ENCODE peak calls at places on chromosomes 3 and 15, in nine cellular contexts. One of them, this sample, is unnamed.

GRCh38 chr3:141643391-141643790 is 94.7 kb upstream of the RNF7 start:
- DNase-seq in GM13976: no peak
- DNase-seq in NCI-H1436 treated with DMSO at 0.1 percent for 48 hours: no peak
- DNase-seq in activated T-helper 1 cell treated with Interleukin-2 at 50 U/mL for 16 hours: no peak
- DNase-seq in stimulated activated CD4-positive, alpha-beta T cell treated with anti-CD3 and anti-CD28 coated beads, Interleukin-12 subunit alpha, Interleukin-12 subunit beta, amount 100 ng/mL, for 24 hours: no peak
- DNase-seq in activated T-cell treated with anti-CD3 and anti-CD28 coated beads for 48 hours: no peak
- DNase-seq in activated gamma-delta T cell treated with Interleukin-2 at 50 U/mL for 16 hours: no peak
- DNase-seq in RPMI7951: no peak
- DNase-seq in neuronal stem cell: no peak
- DNase-seq in this sample: no peak

GRCh38 chr3:87436781-87437543 is 160.6 kb upstream of the POU1F1 start:
- DNase-seq in GM13976: no peak
- DNase-seq in NCI-H1436 treated with DMSO at 0.1 percent for 48 hours: no peak
- DNase-seq in activated T-helper 1 cell treated with Interleukin-2 at 50 U/mL for 16 hours: no peak
- DNase-seq in stimulated activated CD4-positive, alpha-beta T cell treated with anti-CD3 and anti-CD28 coated beads, Interleukin-12 subunit alpha, Interleukin-12 subunit beta, amount 100 ng/mL, for 24 hours: no peak
- DNase-seq in activated T-cell treated with anti-CD3 and anti-CD28 coated beads for 48 hours: no peak
- DNase-seq in activated gamma-delta T cell treated with Interleukin-2 at 50 U/mL for 16 hours: no peak
- DNase-seq in RPMI7951: no peak
- DNase-seq in neuronal stem cell: no peak
- DNase-seq in this sample: no peak

GRCh38 chr15:49686626-49687025 is 65.8 kb downstream of the DTWD1 start:
- DNase-seq in GM13976: no peak
- DNase-seq in NCI-H1436 treated with DMSO at 0.1 percent for 48 hours: no peak
- DNase-seq in activated T-helper 1 cell treated with Interleukin-2 at 50 U/mL for 16 hours: no peak
- DNase-seq in stimulated activated CD4-positive, alpha-beta T cell treated with anti-CD3 and anti-CD28 coated beads, Interleukin-12 subunit alpha, Interleukin-12 subunit beta, amount 100 ng/mL, for 24 hours: no peak
- DNase-seq in activated T-cell treated with anti-CD3 and anti-CD28 coated beads for 48 hours: no peak
- DNase-seq in activated gamma-delta T cell treated with Interleukin-2 at 50 U/mL for 16 hours: no peak
- DNase-seq in RPMI7951: peak; percentile 65
- DNase-seq in neuronal stem cell: no peak
- DNase-seq in this sample: no peak

GRCh38 chr15:31303434-31304073 is 23.1 kb upstream of the KLF13 start:
- DNase-seq in GM13976: no peak
- DNase-seq in NCI-H1436 treated with DMSO at 0.1 percent for 48 hours: no peak
- DNase-seq in activated T-helper 1 cell treated with Interleukin-2 at 50 U/mL for 16 hours: no peak
- DNase-seq in stimulated activated CD4-positive, alpha-beta T cell treated with anti-CD3 and anti-CD28 coated beads, Interleukin-12 subunit alpha, Interleukin-12 subunit beta, amount 100 ng/mL, for 24 hours: peak; percentile 17
- DNase-seq in activated T-cell treated with anti-CD3 and anti-CD28 coated beads for 48 hours: no peak
- DNase-seq in activated gamma-delta T cell treated with Interleukin-2 at 50 U/mL for 16 hours: no peak
- DNase-seq in RPMI7951: no peak
- DNase-seq in neuronal stem cell: no peak
- DNase-seq in this sample: no peak

GRCh38 chr3:16338999-16339398 is 74.0 kb downstream of the OXNAD1 start:
- DNase-seq in GM13976: no peak
- DNase-seq in NCI-H1436 treated with DMSO at 0.1 percent for 48 hours: no peak
- DNase-seq in activated T-helper 1 cell treated with Interleukin-2 at 50 U/mL for 16 hours: no peak
- DNase-seq in stimulated activated CD4-positive, alpha-beta T cell treated with anti-CD3 and anti-CD28 coated beads, Interleukin-12 subunit alpha, Interleukin-12 subunit beta, amount 100 ng/mL, for 24 hours: no peak
- DNase-seq in activated T-cell treated with anti-CD3 and anti-CD28 coated beads for 48 hours: no peak
- DNase-seq in activated gamma-delta T cell treated with Interleukin-2 at 50 U/mL for 16 hours: no peak
- DNase-seq in RPMI7951: peak; percentile 98
- DNase-seq in neuronal stem cell: no peak
- DNase-seq in this sample: no peak

GRCh38 chr3:160784853-160785252 is 28.8 kb downstream of the PPM1L start:
- DNase-seq in GM13976: no peak
- DNase-seq in NCI-H1436 treated with DMSO at 0.1 percent for 48 hours: no peak
- DNase-seq in activated T-helper 1 cell treated with Interleukin-2 at 50 U/mL for 16 hours: no peak
- DNase-seq in stimulated activated CD4-positive, alpha-beta T cell treated with anti-CD3 and anti-CD28 coated beads, Interleukin-12 subunit alpha, Interleukin-12 subunit beta, amount 100 ng/mL, for 24 hours: no peak
- DNase-seq in activated T-cell treated with anti-CD3 and anti-CD28 coated beads for 48 hours: no peak
- DNase-seq in activated gamma-delta T cell treated with Interleukin-2 at 50 U/mL for 16 hours: no peak
- DNase-seq in RPMI7951: no peak
- DNase-seq in neuronal stem cell: no peak
- DNase-seq in this sample: no peak

GRCh38 chr3:174125267-174125844 is 727.8 kb downstream of the NLGN1 start:
- DNase-seq in GM13976: peak; percentile 13
- DNase-seq in NCI-H1436 treated with DMSO at 0.1 percent for 48 hours: peak; percentile 29
- DNase-seq in activated T-helper 1 cell treated with Interleukin-2 at 50 U/mL for 16 hours: no peak
- DNase-seq in stimulated activated CD4-positive, alpha-beta T cell treated with anti-CD3 and anti-CD28 coated beads, Interleukin-12 subunit alpha, Interleukin-12 subunit beta, amount 100 ng/mL, for 24 hours: no peak
- DNase-seq in activated T-cell treated with anti-CD3 and anti-CD28 coated beads for 48 hours: no peak
- DNase-seq in activated gamma-delta T cell treated with Interleukin-2 at 50 U/mL for 16 hours: no peak
- DNase-seq in RPMI7951: no peak
- DNase-seq in neuronal stem cell: no peak
- DNase-seq in this sample: no peak

GRCh38 chr3:79041621-79042020 is 726.2 kb downstream of the ROBO1 start:
- DNase-seq in GM13976: no peak
- DNase-seq in NCI-H1436 treated with DMSO at 0.1 percent for 48 hours: no peak
- DNase-seq in activated T-helper 1 cell treated with Interleukin-2 at 50 U/mL for 16 hours: no peak
- DNase-seq in stimulated activated CD4-positive, alpha-beta T cell treated with anti-CD3 and anti-CD28 coated beads, Interleukin-12 subunit alpha, Interleukin-12 subunit beta, amount 100 ng/mL, for 24 hours: no peak
- DNase-seq in activated T-cell treated with anti-CD3 and anti-CD28 coated beads for 48 hours: no peak
- DNase-seq in activated gamma-delta T cell treated with Interleukin-2 at 50 U/mL for 16 hours: no peak
- DNase-seq in RPMI7951: no peak
- DNase-seq in neuronal stem cell: no peak
- DNase-seq in this sample: no peak

GRCh38 chr15:90862487-90862886 is 5.9 kb upstream of the FURIN start:
- DNase-seq in GM13976: no peak
- DNase-seq in NCI-H1436 treated with DMSO at 0.1 percent for 48 hours: no peak
- DNase-seq in activated T-helper 1 cell treated with Interleukin-2 at 50 U/mL for 16 hours: no peak
- DNase-seq in stimulated activated CD4-positive, alpha-beta T cell treated with anti-CD3 and anti-CD28 coated beads, Interleukin-12 subunit alpha, Interleukin-12 subunit beta, amount 100 ng/mL, for 24 hours: no peak
- DNase-seq in activated T-cell treated with anti-CD3 and anti-CD28 coated beads for 48 hours: no peak
- DNase-seq in activated gamma-delta T cell treated with Interleukin-2 at 50 U/mL for 16 hours: no peak
- DNase-seq in RPMI7951: no peak
- DNase-seq in neuronal stem cell: no peak
- DNase-seq in this sample: no peak

GRCh38 chr3:183534249-183534648 is 21.3 kb downstream of the KLHL6 start:
- DNase-seq in GM13976: no peak
- DNase-seq in NCI-H1436 treated with DMSO at 0.1 percent for 48 hours: no peak
- DNase-seq in activated T-helper 1 cell treated with Interleukin-2 at 50 U/mL for 16 hours: no peak
- DNase-seq in stimulated activated CD4-positive, alpha-beta T cell treated with anti-CD3 and anti-CD28 coated beads, Interleukin-12 subunit alpha, Interleukin-12 subunit beta, amount 100 ng/mL, for 24 hours: no peak
- DNase-seq in activated T-cell treated with anti-CD3 and anti-CD28 coated beads for 48 hours: no peak
- DNase-seq in activated gamma-delta T cell treated with Interleukin-2 at 50 U/mL for 16 hours: no peak
- DNase-seq in RPMI7951: no peak
- DNase-seq in neuronal stem cell: no peak
- DNase-seq in this sample: no peak

GRCh38 chr15:52351206-52351907 is 55.8 kb upstream of the MYO5C start:
- DNase-seq in GM13976: no peak
- DNase-seq in NCI-H1436 treated with DMSO at 0.1 percent for 48 hours: no peak
- DNase-seq in activated T-helper 1 cell treated with Interleukin-2 at 50 U/mL for 16 hours: no peak
- DNase-seq in stimulated activated CD4-positive, alpha-beta T cell treated with anti-CD3 and anti-CD28 coated beads, Interleukin-12 subunit alpha, Interleukin-12 subunit beta, amount 100 ng/mL, for 24 hours: no peak
- DNase-seq in activated T-cell treated with anti-CD3 and anti-CD28 coated beads for 48 hours: no peak
- DNase-seq in activated gamma-delta T cell treated with Interleukin-2 at 50 U/mL for 16 hours: no peak
- DNase-seq in RPMI7951: no peak
- DNase-seq in neuronal stem cell: no peak
- DNase-seq in this sample: no peak

GRCh38 chr3:57557088-57557537 is 1.0 kb downstream of the PDE12 start:
- DNase-seq in GM13976: peak; percentile 62
- DNase-seq in NCI-H1436 treated with DMSO at 0.1 percent for 48 hours: no peak
- DNase-seq in activated T-helper 1 cell treated with Interleukin-2 at 50 U/mL for 16 hours: peak; percentile 18
- DNase-seq in stimulated activated CD4-positive, alpha-beta T cell treated with anti-CD3 and anti-CD28 coated beads, Interleukin-12 subunit alpha, Interleukin-12 subunit beta, amount 100 ng/mL, for 24 hours: peak; percentile 22
- DNase-seq in activated T-cell treated with anti-CD3 and anti-CD28 coated beads for 48 hours: peak; percentile 37
- DNase-seq in activated gamma-delta T cell treated with Interleukin-2 at 50 U/mL for 16 hours: peak; percentile 26
- DNase-seq in RPMI7951: peak; percentile 55
- DNase-seq in neuronal stem cell: peak; percentile 9
- DNase-seq in this sample: no peak

GRCh38 chr3:113054552-113054951 is 63.8 kb downstream of the GTPBP8 start:
- DNase-seq in GM13976: no peak
- DNase-seq in NCI-H1436 treated with DMSO at 0.1 percent for 48 hours: no peak
- DNase-seq in activated T-helper 1 cell treated with Interleukin-2 at 50 U/mL for 16 hours: no peak
- DNase-seq in stimulated activated CD4-positive, alpha-beta T cell treated with anti-CD3 and anti-CD28 coated beads, Interleukin-12 subunit alpha, Interleukin-12 subunit beta, amount 100 ng/mL, for 24 hours: no peak
- DNase-seq in activated T-cell treated with anti-CD3 and anti-CD28 coated beads for 48 hours: no peak
- DNase-seq in activated gamma-delta T cell treated with Interleukin-2 at 50 U/mL for 16 hours: no peak
- DNase-seq in RPMI7951: peak; percentile 18
- DNase-seq in neuronal stem cell: no peak
- DNase-seq in this sample: no peak

GRCh38 chr3:143330316-143330868 is 210.8 kb downstream of the CHST2 start:
- DNase-seq in GM13976: no peak
- DNase-seq in NCI-H1436 treated with DMSO at 0.1 percent for 48 hours: no peak
- DNase-seq in activated T-helper 1 cell treated with Interleukin-2 at 50 U/mL for 16 hours: no peak
- DNase-seq in stimulated activated CD4-positive, alpha-beta T cell treated with anti-CD3 and anti-CD28 coated beads, Interleukin-12 subunit alpha, Interleukin-12 subunit beta, amount 100 ng/mL, for 24 hours: no peak
- DNase-seq in activated T-cell treated with anti-CD3 and anti-CD28 coated beads for 48 hours: no peak
- DNase-seq in activated gamma-delta T cell treated with Interleukin-2 at 50 U/mL for 16 hours: no peak
- DNase-seq in RPMI7951: no peak
- DNase-seq in neuronal stem cell: no peak
- DNase-seq in this sample: no peak

GRCh38 chr3:1093216-1093615 is 392 bp downstream of the CNTN6 start:
- DNase-seq in GM13976: no peak
- DNase-seq in NCI-H1436 treated with DMSO at 0.1 percent for 48 hours: no peak
- DNase-seq in activated T-helper 1 cell treated with Interleukin-2 at 50 U/mL for 16 hours: no peak
- DNase-seq in stimulated activated CD4-positive, alpha-beta T cell treated with anti-CD3 and anti-CD28 coated beads, Interleukin-12 subunit alpha, Interleukin-12 subunit beta, amount 100 ng/mL, for 24 hours: no peak
- DNase-seq in activated T-cell treated with anti-CD3 and anti-CD28 coated beads for 48 hours: no peak
- DNase-seq in activated gamma-delta T cell treated with Interleukin-2 at 50 U/mL for 16 hours: no peak
- DNase-seq in RPMI7951: no peak
- DNase-seq in neuronal stem cell: no peak
- DNase-seq in this sample: no peak

GRCh38 chr15:66405007-66405406 is 18.3 kb downstream of the MAP2K1 start:
- DNase-seq in GM13976: no peak
- DNase-seq in NCI-H1436 treated with DMSO at 0.1 percent for 48 hours: no peak
- DNase-seq in activated T-helper 1 cell treated with Interleukin-2 at 50 U/mL for 16 hours: no peak
- DNase-seq in stimulated activated CD4-positive, alpha-beta T cell treated with anti-CD3 and anti-CD28 coated beads, Interleukin-12 subunit alpha, Interleukin-12 subunit beta, amount 100 ng/mL, for 24 hours: no peak
- DNase-seq in activated T-cell treated with anti-CD3 and anti-CD28 coated beads for 48 hours: no peak
- DNase-seq in activated gamma-delta T cell treated with Interleukin-2 at 50 U/mL for 16 hours: no peak
- DNase-seq in RPMI7951: no peak
- DNase-seq in neuronal stem cell: no peak
- DNase-seq in this sample: no peak

GRCh38 chr15:64155802-64156651 is 4.5 kb downstream of the SNX22 start:
- DNase-seq in GM13976: no peak
- DNase-seq in NCI-H1436 treated with DMSO at 0.1 percent for 48 hours: no peak
- DNase-seq in activated T-helper 1 cell treated with Interleukin-2 at 50 U/mL for 16 hours: no peak
- DNase-seq in stimulated activated CD4-positive, alpha-beta T cell treated with anti-CD3 and anti-CD28 coated beads, Interleukin-12 subunit alpha, Interleukin-12 subunit beta, amount 100 ng/mL, for 24 hours: no peak
- DNase-seq in activated T-cell treated with anti-CD3 and anti-CD28 coated beads for 48 hours: no peak
- DNase-seq in activated gamma-delta T cell treated with Interleukin-2 at 50 U/mL for 16 hours: no peak
- DNase-seq in RPMI7951: no peak
- DNase-seq in neuronal stem cell: no peak
- DNase-seq in this sample: no peak

GRCh38 chr15:31272558-31273257 is 53.9 kb upstream of the KLF13 start:
- DNase-seq in GM13976: peak; percentile 27
- DNase-seq in NCI-H1436 treated with DMSO at 0.1 percent for 48 hours: no peak
- DNase-seq in activated T-helper 1 cell treated with Interleukin-2 at 50 U/mL for 16 hours: no peak
- DNase-seq in stimulated activated CD4-positive, alpha-beta T cell treated with anti-CD3 and anti-CD28 coated beads, Interleukin-12 subunit alpha, Interleukin-12 subunit beta, amount 100 ng/mL, for 24 hours: no peak
- DNase-seq in activated T-cell treated with anti-CD3 and anti-CD28 coated beads for 48 hours: no peak
- DNase-seq in activated gamma-delta T cell treated with Interleukin-2 at 50 U/mL for 16 hours: no peak
- DNase-seq in RPMI7951: no peak
- DNase-seq in neuronal stem cell: no peak
- DNase-seq in this sample: no peak

GRCh38 chr15:67124911-67125588 is 59.6 kb downstream of the SMAD3 start:
- DNase-seq in GM13976: no peak
- DNase-seq in NCI-H1436 treated with DMSO at 0.1 percent for 48 hours: no peak
- DNase-seq in activated T-helper 1 cell treated with Interleukin-2 at 50 U/mL for 16 hours: no peak
- DNase-seq in stimulated activated CD4-positive, alpha-beta T cell treated with anti-CD3 and anti-CD28 coated beads, Interleukin-12 subunit alpha, Interleukin-12 subunit beta, amount 100 ng/mL, for 24 hours: no peak
- DNase-seq in activated T-cell treated with anti-CD3 and anti-CD28 coated beads for 48 hours: no peak
- DNase-seq in activated gamma-delta T cell treated with Interleukin-2 at 50 U/mL for 16 hours: no peak
- DNase-seq in RPMI7951: no peak
- DNase-seq in neuronal stem cell: no peak
- DNase-seq in this sample: no peak

GRCh38 chr3:181278468-181279238 is 289.1 kb upstream of the DNAJC19 start:
- DNase-seq in GM13976: no peak
- DNase-seq in NCI-H1436 treated with DMSO at 0.1 percent for 48 hours: no peak
- DNase-seq in activated T-helper 1 cell treated with Interleukin-2 at 50 U/mL for 16 hours: no peak
- DNase-seq in stimulated activated CD4-positive, alpha-beta T cell treated with anti-CD3 and anti-CD28 coated beads, Interleukin-12 subunit alpha, Interleukin-12 subunit beta, amount 100 ng/mL, for 24 hours: no peak
- DNase-seq in activated T-cell treated with anti-CD3 and anti-CD28 coated beads for 48 hours: no peak
- DNase-seq in activated gamma-delta T cell treated with Interleukin-2 at 50 U/mL for 16 hours: no peak
- DNase-seq in RPMI7951: no peak
- DNase-seq in neuronal stem cell: peak; percentile 12
- DNase-seq in this sample: no peak

GRCh38 chr3:170488802-170489201 is 70.1 kb downstream of the CLDN11 start:
- DNase-seq in GM13976: no peak
- DNase-seq in NCI-H1436 treated with DMSO at 0.1 percent for 48 hours: no peak
- DNase-seq in activated T-helper 1 cell treated with Interleukin-2 at 50 U/mL for 16 hours: no peak
- DNase-seq in stimulated activated CD4-positive, alpha-beta T cell treated with anti-CD3 and anti-CD28 coated beads, Interleukin-12 subunit alpha, Interleukin-12 subunit beta, amount 100 ng/mL, for 24 hours: no peak
- DNase-seq in activated T-cell treated with anti-CD3 and anti-CD28 coated beads for 48 hours: no peak
- DNase-seq in activated gamma-delta T cell treated with Interleukin-2 at 50 U/mL for 16 hours: no peak
- DNase-seq in RPMI7951: peak; percentile 94
- DNase-seq in neuronal stem cell: no peak
- DNase-seq in this sample: no peak

GRCh38 chr15:66565731-66566130 is at the start of gene LCTL:
- DNase-seq in GM13976: no peak
- DNase-seq in NCI-H1436 treated with DMSO at 0.1 percent for 48 hours: no peak
- DNase-seq in activated T-helper 1 cell treated with Interleukin-2 at 50 U/mL for 16 hours: no peak
- DNase-seq in stimulated activated CD4-positive, alpha-beta T cell treated with anti-CD3 and anti-CD28 coated beads, Interleukin-12 subunit alpha, Interleukin-12 subunit beta, amount 100 ng/mL, for 24 hours: no peak
- DNase-seq in activated T-cell treated with anti-CD3 and anti-CD28 coated beads for 48 hours: no peak
- DNase-seq in activated gamma-delta T cell treated with Interleukin-2 at 50 U/mL for 16 hours: no peak
- DNase-seq in RPMI7951: peak; percentile 78
- DNase-seq in neuronal stem cell: peak; percentile 63
- DNase-seq in this sample: no peak

GRCh38 chr15:40923551-40923950 is 5.6 kb upstream of the DLL4 start:
- DNase-seq in GM13976: no peak
- DNase-seq in NCI-H1436 treated with DMSO at 0.1 percent for 48 hours: no peak
- DNase-seq in activated T-helper 1 cell treated with Interleukin-2 at 50 U/mL for 16 hours: no peak
- DNase-seq in stimulated activated CD4-positive, alpha-beta T cell treated with anti-CD3 and anti-CD28 coated beads, Interleukin-12 subunit alpha, Interleukin-12 subunit beta, amount 100 ng/mL, for 24 hours: no peak
- DNase-seq in activated T-cell treated with anti-CD3 and anti-CD28 coated beads for 48 hours: no peak
- DNase-seq in activated gamma-delta T cell treated with Interleukin-2 at 50 U/mL for 16 hours: no peak
- DNase-seq in RPMI7951: no peak
- DNase-seq in neuronal stem cell: no peak
- DNase-seq in this sample: no peak

GRCh38 chr3:43473737-43474136 is 148.1 kb downstream of the ANO10 start:
- DNase-seq in GM13976: no peak
- DNase-seq in NCI-H1436 treated with DMSO at 0.1 percent for 48 hours: no peak
- DNase-seq in activated T-helper 1 cell treated with Interleukin-2 at 50 U/mL for 16 hours: no peak
- DNase-seq in stimulated activated CD4-positive, alpha-beta T cell treated with anti-CD3 and anti-CD28 coated beads, Interleukin-12 subunit alpha, Interleukin-12 subunit beta, amount 100 ng/mL, for 24 hours: no peak
- DNase-seq in activated T-cell treated with anti-CD3 and anti-CD28 coated beads for 48 hours: no peak
- DNase-seq in activated gamma-delta T cell treated with Interleukin-2 at 50 U/mL for 16 hours: no peak
- DNase-seq in RPMI7951: no peak
- DNase-seq in neuronal stem cell: no peak
- DNase-seq in this sample: no peak

GRCh38 chr3:12294885-12295580 is 6.2 kb downstream of the PPARG start:
- DNase-seq in GM13976: no peak
- DNase-seq in NCI-H1436 treated with DMSO at 0.1 percent for 48 hours: no peak
- DNase-seq in activated T-helper 1 cell treated with Interleukin-2 at 50 U/mL for 16 hours: no peak
- DNase-seq in stimulated activated CD4-positive, alpha-beta T cell treated with anti-CD3 and anti-CD28 coated beads, Interleukin-12 subunit alpha, Interleukin-12 subunit beta, amount 100 ng/mL, for 24 hours: no peak
- DNase-seq in activated T-cell treated with anti-CD3 and anti-CD28 coated beads for 48 hours: no peak
- DNase-seq in activated gamma-delta T cell treated with Interleukin-2 at 50 U/mL for 16 hours: no peak
- DNase-seq in RPMI7951: peak; percentile 23
- DNase-seq in neuronal stem cell: no peak
- DNase-seq in this sample: no peak

GRCh38 chr3:195041871-195042740 is 228.9 kb downstream of the XXYLT1 start:
- DNase-seq in GM13976: no peak
- DNase-seq in NCI-H1436 treated with DMSO at 0.1 percent for 48 hours: no peak
- DNase-seq in activated T-helper 1 cell treated with Interleukin-2 at 50 U/mL for 16 hours: no peak
- DNase-seq in stimulated activated CD4-positive, alpha-beta T cell treated with anti-CD3 and anti-CD28 coated beads, Interleukin-12 subunit alpha, Interleukin-12 subunit beta, amount 100 ng/mL, for 24 hours: no peak
- DNase-seq in activated T-cell treated with anti-CD3 and anti-CD28 coated beads for 48 hours: no peak
- DNase-seq in activated gamma-delta T cell treated with Interleukin-2 at 50 U/mL for 16 hours: no peak
- DNase-seq in RPMI7951: no peak
- DNase-seq in neuronal stem cell: no peak
- DNase-seq in this sample: no peak

This sample was measured in occipital lobe.